ENCODE peak calls at places on chromosomes 5 and 9, in ten cellular contexts. Y, F, S, U, B, D, P, V, E and W are unnamed samples.

GRCh38 chr5:72205431-72206009 is 98.2 kb downstream of the MAP1B start:
- DNase-seq in Y (no peak), F (no peak), S (no peak), U (no peak), B (no peak), D (no peak), P (no peak), V (no peak), E (no peak), W (no peak)

GRCh38 chr5:52727568-52727967 is 60.1 kb upstream of the ITGA1 start:
- DNase-seq in Y (no peak), F (no peak), S (no peak), U (peak), B (no peak), D (peak), P (peak), V (peak), E (no peak), W (no peak)

GRCh38 chr5:88190106-88190834 is 78.4 kb downstream of the TMEM161B start:
- DNase-seq in Y (no peak), F (no peak), S (no peak), U (no peak), B (no peak), D (no peak), P (no peak), V (no peak), E (peak), W (no peak)

GRCh38 chr5:127431977-127432376 is 85.5 kb upstream of the PRRC1 start:
- DNase-seq in Y (no peak), F (no peak), S (no peak), U (no peak), B (no peak), D (no peak), P (no peak), V (no peak), E (no peak), W (no peak)

GRCh38 chr5:116013931-116014330 is 18.3 kb upstream of the ARL14EPL start:
- DNase-seq in Y (no peak), F (no peak), S (no peak), U (no peak), B (no peak), D (no peak), P (no peak), V (no peak), E (no peak), W (no peak)

GRCh38 chr5:75049581-75050274 is 2.6 kb downstream of the GCNT4 start:
- DNase-seq in Y (peak), F (no peak), S (peak), U (peak), B (peak), D (peak), P (no peak), V (peak), E (peak), W (peak)

GRCh38 chr9:18692962-18693361 is 219.0 kb downstream of the ADAMTSL1 start:
- DNase-seq in Y (no peak), F (no peak), S (no peak), U (no peak), B (no peak), D (no peak), P (no peak), V (no peak), E (no peak), W (no peak)

GRCh38 chr5:6750951-6751685 is 37.9 kb downstream of the TENT4A start:
- DNase-seq in Y (no peak), F (no peak), S (no peak), U (no peak), B (no peak), D (no peak), P (peak), V (no peak), E (no peak), W (no peak)

GRCh38 chr5:45038366-45038987 is 229.7 kb downstream of the MRPS30 start:
- DNase-seq in Y (no peak), F (no peak), S (peak), U (peak), B (no peak), D (no peak), P (no peak), V (peak), E (peak), W (no peak)

GRCh38 chr9:78745996-78746395 is 449.1 kb downstream of the PSAT1 start:
- DNase-seq in Y (no peak), F (no peak), S (no peak), U (no peak), B (no peak), D (no peak), P (no peak), V (no peak), E (no peak), W (no peak)